ENCODE peak calls at places on chromosome 22, in six cellular contexts. One of them, this sample, is unnamed.

GRCh38 chr22:49672013-49672516 is 155.6 kb downstream of the BRD1 start:
- DNase-seq in AG09309: no peak
- DNase-seq in OCI-LY7: no peak
- DNase-seq in tibial nerve: no peak
- DNase-seq in BJ: no peak
- DNase-seq in dorsolateral prefrontal cortex: no peak
- DNase-seq in this sample: no peak

GRCh38 chr22:47192106-47192650 is 429.7 kb downstream of the TBC1D22A start:
- DNase-seq in AG09309: no peak
- DNase-seq in OCI-LY7: no peak
- DNase-seq in tibial nerve: no peak
- DNase-seq in BJ: no peak
- DNase-seq in dorsolateral prefrontal cortex: no peak
- DNase-seq in this sample: no peak

GRCh38 chr22:31676700-31677099 is 14.7 kb upstream of the PISD start:
- DNase-seq in AG09309: peak; percentile 28
- DNase-seq in OCI-LY7: peak; percentile 87
- DNase-seq in tibial nerve: peak; percentile 88
- DNase-seq in BJ: peak; percentile 60
- DNase-seq in dorsolateral prefrontal cortex: peak; percentile 96
- DNase-seq in this sample: peak; percentile 94

GRCh38 chr22:28734393-28734792 is 7.2 kb downstream of the CHEK2 start:
- DNase-seq in AG09309: no peak
- DNase-seq in OCI-LY7: no peak
- DNase-seq in tibial nerve: no peak
- DNase-seq in BJ: no peak
- DNase-seq in dorsolateral prefrontal cortex: no peak
- DNase-seq in this sample: no peak

GRCh38 chr22:26691377-26691716 is 34.0 kb downstream of the MIAT start:
- DNase-seq in AG09309: no peak
- DNase-seq in OCI-LY7: no peak
- DNase-seq in tibial nerve: no peak
- DNase-seq in BJ: no peak
- DNase-seq in dorsolateral prefrontal cortex: no peak
- DNase-seq in this sample: no peak

GRCh38 chr22:27489265-27489675 is 312.3 kb downstream of the MN1 start:
- DNase-seq in AG09309: no peak
- DNase-seq in OCI-LY7: no peak
- DNase-seq in tibial nerve: no peak
- DNase-seq in BJ: no peak
- DNase-seq in dorsolateral prefrontal cortex: no peak
- DNase-seq in this sample: peak; percentile 29

GRCh38 chr22:30444632-30445437 is 19.3 kb downstream of the MTFP1 start:
- DNase-seq in AG09309: no peak
- DNase-seq in OCI-LY7: peak; percentile 76
- DNase-seq in tibial nerve: peak; percentile 24
- DNase-seq in BJ: no peak
- DNase-seq in dorsolateral prefrontal cortex: peak; percentile 45
- DNase-seq in this sample: peak; percentile 83

GRCh38 chr22:25081409-25081824 is 118.2 kb upstream of the CRYBB3 start:
- DNase-seq in AG09309: no peak
- DNase-seq in OCI-LY7: peak; percentile 47
- DNase-seq in tibial nerve: peak; percentile 36
- DNase-seq in BJ: no peak
- DNase-seq in dorsolateral prefrontal cortex: no peak
- DNase-seq in this sample: peak; percentile 27

GRCh38 chr22:20565079-20565734 is 57.8 kb downstream of the MED15 start:
- DNase-seq in AG09309: no peak
- DNase-seq in OCI-LY7: no peak
- DNase-seq in tibial nerve: no peak
- DNase-seq in BJ: no peak
- DNase-seq in dorsolateral prefrontal cortex: no peak
- DNase-seq in this sample: peak; percentile 58

GRCh38 chr22:44661659-44662569 is 40.1 kb upstream of the PRR5 start:
- DNase-seq in AG09309: no peak
- DNase-seq in OCI-LY7: peak; percentile 8
- DNase-seq in tibial nerve: no peak
- DNase-seq in BJ: no peak
- DNase-seq in dorsolateral prefrontal cortex: no peak
- DNase-seq in this sample: no peak

GRCh38 chr22:39732625-39733024 is 160.9 kb downstream of the ENTHD1 start:
- DNase-seq in AG09309: no peak
- DNase-seq in OCI-LY7: no peak
- DNase-seq in tibial nerve: no peak
- DNase-seq in BJ: no peak
- DNase-seq in dorsolateral prefrontal cortex: no peak
- DNase-seq in this sample: no peak

GRCh38 chr22:38549106-38549884 is 20.7 kb downstream of the DMC1 start:
- DNase-seq in AG09309: no peak
- DNase-seq in OCI-LY7: peak; percentile 7
- DNase-seq in tibial nerve: no peak
- DNase-seq in BJ: no peak
- DNase-seq in dorsolateral prefrontal cortex: no peak
- DNase-seq in this sample: no peak

GRCh38 chr22:19207902-19208283 is 29.4 kb upstream of the SLC25A1 start:
- DNase-seq in AG09309: no peak
- DNase-seq in OCI-LY7: no peak
- DNase-seq in tibial nerve: no peak
- DNase-seq in BJ: no peak
- DNase-seq in dorsolateral prefrontal cortex: no peak
- DNase-seq in this sample: no peak

GRCh38 chr22:38970548-38970947 is 11.6 kb upstream of the APOBEC3B start:
- DNase-seq in AG09309: no peak
- DNase-seq in OCI-LY7: no peak
- DNase-seq in tibial nerve: no peak
- DNase-seq in BJ: no peak
- DNase-seq in dorsolateral prefrontal cortex: no peak
- DNase-seq in this sample: no peak

GRCh38 chr22:44365196-44365802 is 52.5 kb upstream of the SHISAL1 start:
- DNase-seq in AG09309: no peak
- DNase-seq in OCI-LY7: no peak
- DNase-seq in tibial nerve: no peak
- DNase-seq in BJ: no peak
- DNase-seq in dorsolateral prefrontal cortex: no peak
- DNase-seq in this sample: no peak

GRCh38 chr22:32836286-32836859 is 34.9 kb downstream of the TIMP3 start:
- DNase-seq in AG09309: no peak
- DNase-seq in OCI-LY7: peak; percentile 23
- DNase-seq in tibial nerve: no peak
- DNase-seq in BJ: no peak
- DNase-seq in dorsolateral prefrontal cortex: no peak
- DNase-seq in this sample: no peak

GRCh38 chr22:31637375-31637937 is 24.6 kb downstream of the PISD start:
- DNase-seq in AG09309: no peak
- DNase-seq in OCI-LY7: peak; percentile 53
- DNase-seq in tibial nerve: no peak
- DNase-seq in BJ: no peak
- DNase-seq in dorsolateral prefrontal cortex: no peak
- DNase-seq in this sample: no peak

GRCh38 chr22:26669060-26669481 is 11.7 kb downstream of the MIAT start:
- DNase-seq in AG09309: no peak
- DNase-seq in OCI-LY7: peak; percentile 59
- DNase-seq in tibial nerve: no peak
- DNase-seq in BJ: no peak
- DNase-seq in dorsolateral prefrontal cortex: no peak
- DNase-seq in this sample: peak; percentile 82

GRCh38 chr22:22578702-22579424 is 19.8 kb upstream of the PRAME start:
- DNase-seq in AG09309: no peak
- DNase-seq in OCI-LY7: no peak
- DNase-seq in tibial nerve: peak; percentile 43
- DNase-seq in BJ: no peak
- DNase-seq in dorsolateral prefrontal cortex: no peak
- DNase-seq in this sample: peak; percentile 75

GRCh38 chr22:44496844-44497217 is 1.2 kb downstream of the RTL6 start:
- DNase-seq in AG09309: no peak
- DNase-seq in OCI-LY7: no peak
- DNase-seq in tibial nerve: no peak
- DNase-seq in BJ: no peak
- DNase-seq in dorsolateral prefrontal cortex: no peak
- DNase-seq in this sample: no peak

GRCh38 chr22:40534379-40535188 is 101.9 kb downstream of the MRTFA start:
- DNase-seq in AG09309: no peak
- DNase-seq in OCI-LY7: no peak
- DNase-seq in tibial nerve: no peak
- DNase-seq in BJ: no peak
- DNase-seq in dorsolateral prefrontal cortex: no peak
- DNase-seq in this sample: peak; percentile 76

GRCh38 chr22:44456661-44457412 is 41.2 kb downstream of the RTL6 start:
- DNase-seq in AG09309: no peak
- DNase-seq in OCI-LY7: no peak
- DNase-seq in tibial nerve: no peak
- DNase-seq in BJ: no peak
- DNase-seq in dorsolateral prefrontal cortex: no peak
- DNase-seq in this sample: no peak

GRCh38 chr22:39661842-39662676 is 91.5 kb downstream of the CACNA1I start:
- DNase-seq in AG09309: no peak
- DNase-seq in OCI-LY7: no peak
- DNase-seq in tibial nerve: no peak
- DNase-seq in BJ: no peak
- DNase-seq in dorsolateral prefrontal cortex: no peak
- DNase-seq in this sample: no peak

GRCh38 chr22:43128928-43129424 is 14.2 kb downstream of the MCAT start:
- DNase-seq in AG09309: no peak
- DNase-seq in OCI-LY7: peak; percentile 88
- DNase-seq in tibial nerve: no peak
- DNase-seq in BJ: no peak
- DNase-seq in dorsolateral prefrontal cortex: no peak
- DNase-seq in this sample: no peak

GRCh38 chr22:31488988-31489617 is 539 bp downstream of the EIF4ENIF1 start:
- DNase-seq in AG09309: no peak
- DNase-seq in OCI-LY7: peak; percentile 52
- DNase-seq in tibial nerve: no peak
- DNase-seq in BJ: no peak
- DNase-seq in dorsolateral prefrontal cortex: no peak
- DNase-seq in this sample: peak; percentile 18

GRCh38 chr22:34951212-34951611 is 114.7 kb upstream of the ISX start:
- DNase-seq in AG09309: no peak
- DNase-seq in OCI-LY7: no peak
- DNase-seq in tibial nerve: no peak
- DNase-seq in BJ: no peak
- DNase-seq in dorsolateral prefrontal cortex: no peak
- DNase-seq in this sample: no peak

GRCh38 chr22:38262051-38262795 is 10.6 kb downstream of the TMEM184B start:
- DNase-seq in AG09309: no peak
- DNase-seq in OCI-LY7: peak; percentile 64
- DNase-seq in tibial nerve: no peak
- DNase-seq in BJ: no peak
- DNase-seq in dorsolateral prefrontal cortex: peak; percentile 85
- DNase-seq in this sample: peak; percentile 53

GRCh38 chr22:27746918-27747317 is 54.6 kb downstream of the MN1 start:
- DNase-seq in AG09309: no peak
- DNase-seq in OCI-LY7: no peak
- DNase-seq in tibial nerve: no peak
- DNase-seq in BJ: no peak
- DNase-seq in dorsolateral prefrontal cortex: no peak
- DNase-seq in this sample: no peak

GRCh38 chr22:50264104-50264745 is 2.7 kb upstream of the MAPK12 start:
- DNase-seq in AG09309: no peak
- DNase-seq in OCI-LY7: no peak
- DNase-seq in tibial nerve: no peak
- DNase-seq in BJ: no peak
- DNase-seq in dorsolateral prefrontal cortex: peak; percentile 87
- DNase-seq in this sample: no peak

GRCh38 chr22:43823353-43823908 is 11.3 kb upstream of the EFCAB6 start:
- DNase-seq in AG09309: no peak
- DNase-seq in OCI-LY7: no peak
- DNase-seq in tibial nerve: no peak
- DNase-seq in BJ: no peak
- DNase-seq in dorsolateral prefrontal cortex: no peak
- DNase-seq in this sample: no peak

DNA sequence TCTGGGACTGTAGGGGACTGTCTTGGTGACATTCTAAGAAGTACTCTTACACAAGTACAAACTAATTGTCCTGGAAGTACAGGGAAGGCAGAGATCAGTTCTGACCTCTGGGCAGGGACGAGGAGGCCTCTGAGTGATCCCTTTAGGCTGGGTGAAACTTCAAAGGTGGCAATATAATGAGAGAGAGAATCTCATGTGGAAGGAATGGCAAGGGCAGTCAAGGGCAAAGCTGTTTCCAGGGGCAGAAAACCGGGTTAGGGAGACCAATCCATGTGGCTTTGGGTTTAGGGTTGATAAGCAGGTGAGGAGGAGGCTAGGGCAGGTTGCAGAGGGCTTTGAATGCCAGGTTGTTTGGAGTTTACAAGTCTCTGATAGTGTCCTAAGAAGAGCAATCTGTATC is 21.3 kb upstream of the MYH9 start:
- DNase-seq in AG09309: no peak
- DNase-seq in OCI-LY7: no peak
- DNase-seq in tibial nerve: no peak
- DNase-seq in BJ: no peak
- DNase-seq in dorsolateral prefrontal cortex: no peak
- DNase-seq in this sample: no peak
- H3K4me3 ChIP-seq in AG09309: no peak overlapping the region
- H3K4me3 ChIP-seq in OCI-LY7: no peak overlapping the region
- H3K4me3 ChIP-seq in tibial nerve: no peak overlapping the region
- H3K4me3 ChIP-seq in BJ: no peak overlapping the region
- H3K4me3 ChIP-seq in dorsolateral prefrontal cortex: no peak overlapping the region
- H3K4me3 ChIP-seq in this sample: no peak overlapping the region

GRCh38 chr22:17303840-17304779 is 65.2 kb upstream of the CECR2 start:
- DNase-seq in AG09309: no peak
- DNase-seq in OCI-LY7: peak; percentile 41
- DNase-seq in tibial nerve: no peak
- DNase-seq in BJ: no peak
- DNase-seq in dorsolateral prefrontal cortex: no peak
- DNase-seq in this sample: no peak
- TF ChIP-seq CTCF in AG09309: no peak
- TF ChIP-seq CTCF in OCI-LY7: no peak
- TF ChIP-seq CTCF in tibial nerve: no peak
- TF ChIP-seq CTCF in BJ: no peak
- TF ChIP-seq CTCF in dorsolateral prefrontal cortex: no peak
- TF ChIP-seq CTCF in this sample: no peak

DNA sequence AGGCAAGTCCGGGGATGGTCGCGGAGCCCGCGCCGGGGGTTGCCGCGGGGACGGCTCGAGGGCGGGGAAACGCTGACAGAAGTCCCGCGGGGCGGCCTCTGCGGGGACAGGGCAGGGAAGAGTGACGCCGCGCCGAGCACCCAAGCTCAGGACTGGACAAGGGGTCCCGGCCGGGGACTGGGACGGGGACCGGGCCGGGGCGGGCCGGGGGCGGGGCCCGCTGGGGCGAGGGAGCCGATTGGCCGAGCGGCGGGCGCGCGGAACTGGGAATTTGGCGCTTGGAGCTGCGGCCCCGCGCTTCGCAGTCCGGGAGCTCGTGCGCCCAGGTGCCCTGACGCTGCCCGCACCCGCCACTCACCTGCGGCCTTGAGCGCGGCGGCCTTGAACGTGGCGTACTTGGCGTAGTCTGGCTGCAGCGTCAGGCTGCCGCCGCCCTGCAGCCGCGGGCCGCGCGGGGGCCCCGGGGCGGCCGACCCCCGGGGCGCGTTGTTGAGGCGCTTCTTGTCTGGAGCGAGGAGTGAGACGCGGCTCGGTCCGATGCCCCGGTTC is 4.8 kb downstream of the SHISA8 start:
- DNase-seq in AG09309: no peak
- DNase-seq in OCI-LY7: no peak
- DNase-seq in tibial nerve: no peak
- DNase-seq in BJ: no peak
- DNase-seq in dorsolateral prefrontal cortex: no peak
- DNase-seq in this sample: no peak
- H3K4me3 ChIP-seq in AG09309: no peak overlapping the region
- H3K4me3 ChIP-seq in OCI-LY7: no peak overlapping the region
- H3K4me3 ChIP-seq in tibial nerve: peak overlapping the region; percentile 42
- H3K4me3 ChIP-seq in BJ: peak overlapping the region; percentile 19
- H3K4me3 ChIP-seq in dorsolateral prefrontal cortex: peak overlapping the region; percentile 26
- H3K4me3 ChIP-seq in this sample: no peak overlapping the region

GRCh38 chr22:48622891-48623545 is 1204.7 kb downstream of the BRD1 start:
- DNase-seq in AG09309: no peak
- DNase-seq in OCI-LY7: no peak
- DNase-seq in tibial nerve: no peak
- DNase-seq in BJ: no peak
- DNase-seq in dorsolateral prefrontal cortex: no peak
- DNase-seq in this sample: no peak
- TF ChIP-seq CTCF in AG09309: no peak
- TF ChIP-seq CTCF in OCI-LY7: no peak
- TF ChIP-seq CTCF in tibial nerve: no peak
- TF ChIP-seq CTCF in BJ: no peak
- TF ChIP-seq CTCF in dorsolateral prefrontal cortex: no peak
- TF ChIP-seq CTCF in this sample: no peak

This sample was measured in foreskin fibroblast.